ENCODE peak calls at places on chromosomes 2 and 18, in seven cellular contexts. N is activated CD8-positive, alpha-beta T cell treated with anti-CD3 and anti-CD28 coated beads, Interleukin-2, amount 10 ng/mL, durations not matched to agents 7 days and 5 days; I is A673; D is A549; G is T-helper 2 cell; E is GM10248; H is GM12864. S is an unnamed sample.

GRCh38 chr2:23293063-23293462 is 91.9 kb upstream of the KLHL29 start:
- DNase-seq in G (no peak), H (no peak), I (peak), D (no peak), N (no peak), E (no peak), S (no peak)

GRCh38 chr2:214011676-214012075 is 399.2 kb upstream of the VWC2L start:
- DNase-seq in I (no peak), H (no peak), D (no peak), N (no peak), E (no peak), G (no peak), S (no peak)

GRCh38 chr2:11697103-11697871 is 27.3 kb upstream of the NTSR2 start:
- DNase-seq in D (peak), G (no peak), N (no peak), E (no peak), H (no peak), I (no peak), S (no peak)

GRCh38 chr18:44423826-44424225 is 256.9 kb upstream of the SETBP1 start:
- DNase-seq in G (no peak), E (no peak), H (no peak), I (no peak), N (no peak), D (no peak), S (peak)

GRCh38 chr18:23998811-23999210 is 15.7 kb upstream of the TTC39C start:
- DNase-seq in G (no peak), E (no peak), H (no peak), D (no peak), N (no peak), I (no peak), S (peak)

GRCh38 chr18:43596106-43596712 is 318.9 kb upstream of the SYT4 start:
- DNase-seq in G (no peak), I (peak), D (peak), N (no peak), H (no peak), E (peak), S (peak)

GRCh38 chr2:24046930-24047702 is at the start of gene WDCP:
- DNase-seq in D (peak), E (peak), I (peak), N (peak), G (peak), H (peak), S (peak)

GRCh38 chr2:109662889-109663288 is 48.7 kb downstream of the SOWAHC start:
- DNase-seq in H (no peak), I (no peak), G (no peak), N (no peak), D (no peak), E (no peak), S (no peak)

GRCh38 chr18:25895518-25895917 is 194.9 kb downstream of the SS18 start:
- DNase-seq in I (no peak), E (no peak), H (no peak), G (no peak), D (no peak), N (no peak), S (no peak)

GRCh38 chr2:64952896-64953482 is 36.2 kb upstream of the SLC1A4 start:
- DNase-seq in E (no peak), G (no peak), N (no peak), D (peak), I (no peak), H (no peak), S (no peak)

GRCh38 chr2:105919826-105920225 is 175.1 kb downstream of the NCK2 start:
- DNase-seq in E (no peak), D (peak), I (peak), N (peak), G (peak), H (peak), S (peak)

GRCh38 chr2:181788883-181789555 is 102.5 kb upstream of the ITPRID2 start:
- DNase-seq in N (no peak), H (no peak), I (no peak), E (no peak), G (no peak), D (no peak), S (no peak)

GRCh38 chr2:95295376-95295775 is 1.8 kb upstream of the KCNIP3 start:
- DNase-seq in N (no peak), G (no peak), H (no peak), D (no peak), I (no peak), E (no peak), S (no peak)

GRCh38 chr2:204108301-204108700 is 171.7 kb downstream of the ICOS start:
- DNase-seq in N (peak), G (peak), D (peak), I (peak), H (no peak), E (peak), S (peak)

GRCh38 chr2:203469554-203469953 is 65.5 kb downstream of the RAPH1 start:
- DNase-seq in D (no peak), H (no peak), E (no peak), N (no peak), G (no peak), I (no peak), S (no peak)

GRCh38 chr2:109225170-109225775 is 96.3 kb downstream of the SH3RF3 start:
- DNase-seq in I (no peak), G (no peak), N (no peak), H (no peak), D (no peak), E (no peak), S (no peak)

GRCh38 chr2:53257287-53257686 is 510.3 kb upstream of the CHAC2 start:
- DNase-seq in I (no peak), N (no peak), E (no peak), D (no peak), H (no peak), G (no peak), S (no peak)

GRCh38 chr2:238720232-238720672 is 127.6 kb upstream of the TWIST2 start:
- DNase-seq in I (peak), N (peak), E (peak), G (no peak), D (peak), H (no peak), S (peak)

GRCh38 chr18:67001052-67001451 is 397.2 kb upstream of the CDH19 start:
- DNase-seq in D (no peak), N (no peak), E (no peak), I (no peak), G (no peak), H (no peak), S (no peak)

GRCh38 chr2:49914281-49914680 is 760.0 kb upstream of the FSHR start:
- DNase-seq in I (no peak), H (no peak), G (no peak), D (no peak), E (no peak), N (no peak), S (no peak)

GRCh38 chr18:48569915-48570264 is 31.1 kb downstream of the CTIF start:
- DNase-seq in E (no peak), H (no peak), N (no peak), D (no peak), I (no peak), G (no peak), S (no peak)

GRCh38 chr2:36169843-36170242 is 185.7 kb upstream of the CRIM1 start:
- DNase-seq in D (no peak), E (no peak), N (no peak), H (no peak), G (no peak), I (no peak), S (peak)

GRCh38 chr2:236627193-236627592 is 57.6 kb downstream of the ACKR3 start:
- DNase-seq in N (no peak), E (no peak), I (no peak), G (no peak), H (no peak), D (no peak), S (no peak)

GRCh38 chr2:17588031-17588430 is 47.5 kb downstream of the VSNL1 start:
- DNase-seq in N (no peak), I (no peak), D (no peak), H (no peak), E (no peak), G (no peak), S (no peak)

GRCh38 chr18:54269924-54270844 is 867 bp downstream of the POLI start:
- DNase-seq in D (peak), G (peak), N (peak), I (peak), E (peak), H (peak), S (peak)

GRCh38 chr2:10575566-10576300 is 114.0 kb downstream of the NOL10 start:
- DNase-seq in D (peak), H (peak), G (no peak), I (no peak), N (no peak), E (no peak), S (no peak)

GRCh38 chr2:68926782-68927181 is 25.9 kb downstream of the GKN2 start:
- DNase-seq in H (no peak), G (no peak), N (no peak), D (no peak), I (no peak), E (no peak), S (no peak)

GRCh38 chr18:70333757-70334156 is 44.9 kb downstream of the SOCS6 start:
- DNase-seq in I (no peak), G (no peak), E (no peak), N (no peak), D (peak), H (no peak), S (no peak)

GRCh38 chr2:28896906-28897305 is 2.4 kb downstream of the WDR43 start:
- DNase-seq in E (no peak), D (peak), I (peak), G (no peak), H (no peak), N (no peak), S (no peak)

GRCh38 chr2:62455957-62456692 is 49.9 kb downstream of the TMEM17 start:
- DNase-seq in H (no peak), I (no peak), G (no peak), E (no peak), N (no peak), D (no peak), S (peak)

GRCh38 chr2:237227190-237227988 is 141.7 kb downstream of the COPS8 start:
- DNase-seq in N (peak), H (no peak), G (no peak), I (no peak), D (peak), E (no peak), S (no peak)

GRCh38 chr2:7014201-7014640 is 97.0 kb downstream of the RNF144A start:
- DNase-seq in N (peak), D (no peak), I (peak), E (peak), G (no peak), H (no peak), S (peak)

GRCh38 chr2:32289165-32290054 is 11.7 kb downstream of the YIPF4 start:
- DNase-seq in G (no peak), H (no peak), N (no peak), D (no peak), E (no peak), I (peak), S (no peak)

S was measured in NCI-H82.